ENCODE peak calls at places on chromosome 4, in six cellular contexts. B is fibroblast of lung, S is IMR-90, H is osteoblast, O is cardiac muscle cell, G is pancreas. L is an unnamed sample.

GRCh38 chr4:17770845-17771244 is 10.6 kb downstream of the FAM184B start:
- DNase-seq in S (no peak), O (no peak), B (no peak), G (no peak), H (no peak), L (no peak)

GRCh38 chr4:27023366-27023765 is 162.7 kb downstream of the STIM2 start:
- DNase-seq in B (no peak), H (no peak), O (no peak), S (no peak), G (no peak), L (no peak)

GRCh38 chr4:8917321-8917811 is 45.7 kb upstream of the HMX1 start:
- DNase-seq in O (no peak), B (no peak), G (no peak), S (no peak), H (peak), L (no peak)

GRCh38 chr4:131566026-131566425 is 1583.1 kb upstream of the PCDH10 start:
- DNase-seq in B (no peak), H (no peak), O (no peak), G (no peak), S (no peak), L (peak)

GRCh38 chr4:6938758-6939201 is 29.2 kb downstream of the TBC1D14 start:
- DNase-seq in G (no peak), B (no peak), O (no peak), S (no peak), H (no peak), L (no peak)

GRCh38 chr4:100421356-100421978 is 96.4 kb downstream of the EMCN start:
- DNase-seq in S (peak), O (peak), G (no peak), H (no peak), B (peak), L (peak)

GRCh38 chr4:140743194-140743931 is 12.8 kb downstream of the TBC1D9 start:
- DNase-seq in H (peak), B (no peak), O (peak), S (peak), G (no peak), L (no peak)

GRCh38 chr4:88820723-88821368 is 123.2 kb upstream of the NAP1L5 start:
- DNase-seq in G (no peak), S (peak), O (no peak), B (no peak), H (no peak), L (no peak)

GRCh38 chr4:175035907-175036306 is 117.7 kb downstream of the ADAM29 start:
- DNase-seq in B (no peak), O (no peak), H (no peak), S (no peak), G (no peak), L (no peak)

GRCh38 chr4:70746179-70746839 is 24.5 kb downstream of the RUFY3 start:
- DNase-seq in H (no peak), S (peak), G (no peak), B (peak), O (no peak), L (no peak)

GRCh38 chr4:159829184-159829583 is 726.3 kb downstream of the RAPGEF2 start:
- DNase-seq in H (no peak), B (no peak), S (no peak), G (no peak), O (no peak), L (no peak)

GRCh38 chr4:100340534-100341364 is 150.5 kb upstream of the DDIT4L start:
- DNase-seq in O (no peak), S (peak), B (peak), G (no peak), H (no peak), L (no peak)

GRCh38 chr4:123651536-123652175 is 255.1 kb downstream of the SPRY1 start:
- DNase-seq in H (no peak), S (no peak), G (no peak), B (no peak), O (no peak), L (no peak)
- TF ChIP-seq CTCF in H (no peak), S (no peak), G (no peak), B (no peak), O (no peak), L (no peak)

GRCh38 chr4:81562093-81562492 is 90.4 kb upstream of the RASGEF1B start:
- DNase-seq in S (no peak), H (no peak), G (no peak), B (no peak), O (no peak), L (no peak)

GRCh38 chr4:81564025-81564424 is 92.3 kb upstream of the RASGEF1B start:
- DNase-seq in O (no peak), B (no peak), S (no peak), H (no peak), G (no peak), L (no peak)

GRCh38 chr4:81566076-81566663 is 94.5 kb upstream of the RASGEF1B start:
- DNase-seq in S (no peak), H (no peak), G (no peak), B (peak), O (no peak), L (no peak)

GRCh38 chr4:81571105-81571504 is 99.4 kb upstream of the RASGEF1B start:
- DNase-seq in B (no peak), H (no peak), G (no peak), S (no peak), O (no peak), L (no peak)

GRCh38 chr4:81565137-81565870 is 93.6 kb upstream of the RASGEF1B start:
- DNase-seq in G (peak), S (no peak), B (peak), H (peak), O (peak), L (no peak)
- H3K27ac ChIP-seq in G (peak), S (no peak), B (no peak), H (no peak), O (no peak), L (no peak)

GRCh38 chr4:105257817-105258495 is 111.3 kb downstream of the TET2 start:
- DNase-seq in G (no peak), B (no peak), O (no peak), S (no peak), H (no peak), L (no peak)
- TF ChIP-seq CTCF in G (no peak), B (peak), O (no peak), S (peak), H (peak), L (no peak)

DNA sequence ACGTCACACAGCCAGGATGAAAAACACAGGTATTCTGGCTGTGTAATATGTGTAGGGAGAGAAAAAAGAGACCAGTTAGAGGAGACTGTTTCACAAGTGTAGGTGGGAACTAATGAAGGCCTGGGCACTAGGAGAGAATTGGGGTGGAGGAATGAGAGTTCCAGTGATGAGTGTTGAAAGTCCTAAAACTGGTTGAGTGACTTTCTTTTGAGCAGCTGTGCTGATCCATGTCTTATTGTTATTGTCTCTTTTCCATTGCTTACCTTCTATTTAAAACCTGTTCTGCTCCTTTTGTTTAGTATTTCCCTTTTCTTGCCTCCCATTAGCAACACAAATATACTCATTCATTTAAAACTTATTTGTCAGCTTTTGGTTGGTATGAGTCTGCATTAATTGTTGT is 88.7 kb downstream of the PDLIM5 start:
- DNase-seq in S (no peak), H (no peak), O (no peak), B (no peak), G (no peak), L (peak)
- H3K27ac ChIP-seq in S (no peak), H (no peak), O (peak), B (no peak), G (no peak), L (no peak)

DNA sequence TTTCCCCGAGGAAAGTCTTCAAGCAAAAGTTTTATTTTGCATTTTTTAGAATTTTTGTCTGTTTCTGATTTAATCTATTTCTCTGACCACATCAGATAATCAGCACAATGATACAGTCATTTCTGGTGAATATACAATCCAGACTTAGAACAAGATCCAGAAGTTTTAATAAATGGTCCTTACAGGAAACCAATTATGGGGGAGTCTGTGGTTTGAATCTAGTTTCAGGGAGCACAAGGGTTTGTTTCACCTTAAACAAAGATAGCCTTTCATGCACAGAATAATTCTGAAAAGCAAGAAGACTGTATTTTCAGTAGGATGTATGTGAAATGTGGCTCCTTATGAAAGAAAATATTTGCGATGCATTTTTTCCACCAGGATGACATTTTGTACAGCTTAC is 158.5 kb upstream of the ARSJ start:
- DNase-seq in H (peak), B (no peak), G (no peak), O (no peak), S (no peak), L (no peak)
- TF ChIP-seq CTCF in H (no peak), B (no peak), G (no peak), O (no peak), S (no peak), L (no peak)

GRCh38 chr4:25936696-25937095 is 22.7 kb downstream of the SMIM20 start:
- DNase-seq in B (no peak), O (no peak), G (no peak), S (no peak), H (no peak), L (no peak)
- H3K27ac ChIP-seq in B (no peak), O (no peak), G (no peak), S (no peak), H (no peak), L (no peak)

DNA sequence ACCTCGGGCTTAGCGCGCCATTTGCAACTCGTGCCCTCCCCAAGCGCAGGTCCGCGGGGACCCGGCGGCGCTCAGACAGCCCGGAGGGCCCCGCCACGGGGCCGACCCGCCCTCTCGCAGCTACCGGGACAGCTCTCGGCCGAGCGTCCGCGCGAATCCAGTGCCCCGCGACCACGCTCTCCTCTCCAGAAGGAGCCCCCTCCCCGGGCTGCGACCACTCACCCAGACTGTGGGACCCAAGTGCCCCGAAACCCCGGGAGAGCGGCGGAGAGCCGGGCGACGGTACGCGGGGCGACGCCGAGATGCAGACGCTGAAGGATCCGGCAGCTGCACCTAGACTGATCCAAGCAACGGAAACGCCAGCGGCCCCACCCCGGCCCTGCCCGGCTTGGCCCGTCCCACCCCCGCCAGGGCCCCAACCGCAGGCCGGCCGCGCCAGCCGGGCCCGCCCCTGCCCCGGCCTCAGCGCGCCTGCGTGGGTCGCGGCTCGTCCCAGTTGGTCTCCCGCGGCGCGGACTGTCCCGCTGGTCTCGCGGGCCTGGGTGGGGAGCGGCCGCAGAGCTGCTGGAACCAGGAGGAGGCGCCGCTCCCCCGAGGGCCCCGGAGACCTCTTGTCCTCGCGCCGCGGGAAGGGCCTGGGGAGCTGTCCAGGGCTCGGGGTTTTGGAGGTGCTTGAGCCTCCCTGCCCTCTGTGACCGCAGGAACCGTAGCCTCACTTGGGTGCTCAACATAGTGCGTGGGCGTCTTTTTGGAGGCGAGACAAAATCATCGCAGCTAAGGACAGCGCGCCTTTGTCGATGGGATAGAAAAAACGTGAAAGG is at the start of gene ANXA5:
- DNase-seq in H (peak), S (peak), B (peak), O (peak), G (peak), L (peak)
- TF ChIP-seq CTCF in H (peak), S (peak), B (peak), O (peak), G (no peak), L (peak)

GRCh38 chr4:116469582-116469981 is 615.8 kb downstream of the TRAM1L1 start:
- DNase-seq in S (no peak), H (no peak), G (no peak), O (no peak), B (no peak), L (no peak)
- H3K27ac ChIP-seq in S (no peak), H (no peak), G (no peak), O (no peak), B (no peak), L (no peak)

L was measured in RWPE1.